ENCODE peak calls at places on chromosomes 1 and 21, in four cellular contexts. H, Q, Z and V are unnamed samples.

GRCh38 chr1:202023033-202023433 is 12.6 kb downstream of the ELF3 start:
- DNase-seq in Z (no peak), Q (peak), H (no peak), V (no peak)

GRCh38 chr1:236560213-236560771 is 36.5 kb downstream of the LGALS8 start:
- DNase-seq in Q (no peak), Z (no peak), H (no peak), V (no peak)

GRCh38 chr1:159090566-159091546 is 14.3 kb upstream of the AIM2 start:
- DNase-seq in Z (peak), Q (no peak), H (no peak), V (no peak)

GRCh38 chr1:88661951-88662664 is 22.0 kb upstream of the PKN2 start:
- DNase-seq in Q (no peak), Z (no peak), H (no peak), V (no peak)

GRCh38 chr21:38538353-38538752 is 40.1 kb upstream of the ERG start:
- DNase-seq in Q (no peak), Z (no peak), H (no peak), V (no peak)

GRCh38 chr1:232172556-232172955 is 457.4 kb downstream of the SIPA1L2 start:
- DNase-seq in Q (no peak), H (no peak), Z (no peak), V (no peak)

GRCh38 chr1:18414872-18415447 is 65.8 kb upstream of the KLHDC7A start:
- DNase-seq in H (no peak), Z (no peak), Q (no peak), V (no peak)

GRCh38 chr1:37429038-37429437 is 45.3 kb upstream of the ZC3H12A start:
- DNase-seq in H (no peak), Q (no peak), Z (no peak), V (no peak)

GRCh38 chr1:58929667-58930325 is 145.9 kb upstream of the JUN start:
- DNase-seq in Q (no peak), H (peak), Z (no peak), V (no peak)

GRCh38 chr21:17921579-17922530 is 102.7 kb upstream of the C21orf91 start:
- DNase-seq in Z (peak), H (no peak), Q (no peak), V (no peak)

GRCh38 chr1:61139324-61140055 is 57.1 kb downstream of the NFIA start:
- DNase-seq in Z (peak), H (no peak), Q (no peak), V (no peak)

GRCh38 chr1:1020000-1020404 is at the start of gene AGRN:
- DNase-seq in H (no peak), Q (no peak), Z (no peak), V (no peak)

GRCh38 chr1:94396356-94396755 is 21.8 kb upstream of the ABCD3 start:
- DNase-seq in Z (peak), Q (peak), H (no peak), V (no peak)

GRCh38 chr1:117067528-117068370 is 7.6 kb downstream of the TTF2 start:
- DNase-seq in H (no peak), Z (peak), Q (peak), V (peak)

GRCh38 chr1:3369437-3370076 is 84.9 kb upstream of the ARHGEF16 start:
- DNase-seq in Z (peak), H (no peak), Q (no peak), V (no peak)